ENCODE peak calls at places on chromosomes 2 and 18, in four cellular contexts. O, B, V and G are unnamed samples.

GRCh38 chr2:95021015-95021399 is 4.5 kb upstream of the MAL start:
- DNase-seq in O (no peak), V (no peak), B (no peak), G (no peak)

GRCh38 chr2:73035899-73036778 is 35.4 kb downstream of the SFXN5 start:
- DNase-seq in V (no peak), B (no peak), O (no peak), G (no peak)

GRCh38 chr2:37790462-37790861 is 119.0 kb upstream of the CDC42EP3 start:
- DNase-seq in O (no peak), V (no peak), B (no peak), G (no peak)

GRCh38 chr18:75211721-75212625 is 1.4 kb downstream of the TSHZ1 start:
- DNase-seq in B (peak; percentile 47), O (no peak), V (peak; percentile 72), G (no peak)

GRCh38 chr18:59994357-59994756 is 94.6 kb downstream of the PMAIP1 start:
- DNase-seq in V (no peak), B (no peak), O (no peak), G (no peak)

GRCh38 chr2:33230877-33231276 is 245.6 kb upstream of the RASGRP3 start:
- DNase-seq in O (no peak), V (no peak), B (no peak), G (no peak)

GRCh38 chr2:174778479-174778962 is 14.2 kb upstream of the CHRNA1 start:
- DNase-seq in O (peak; percentile 100), B (peak; percentile 94), V (no peak), G (no peak)

GRCh38 chr2:38534746-38535403 is 67.9 kb downstream of the HNRNPLL start:
- DNase-seq in O (peak; percentile 7), B (no peak), V (no peak), G (no peak)

GRCh38 chr2:15869396-15869795 is 71.0 kb upstream of the MYCN start:
- DNase-seq in B (no peak), O (no peak), V (no peak), G (no peak)

GRCh38 chr18:3450358-3451107 is 561 bp downstream of the TGIF1 start:
- DNase-seq in V (peak; percentile 60), O (no peak), B (peak; percentile 71), G (peak; percentile 71)

GRCh38 chr2:149715005-149715592 is 127.5 kb upstream of the MMADHC start:
- DNase-seq in O (peak; percentile 47), B (no peak), V (peak; percentile 14), G (no peak)

GRCh38 chr18:11996190-11996754 is 15.0 kb downstream of the IMPA2 start:
- DNase-seq in V (no peak), O (no peak), B (no peak), G (peak; percentile 21)

GRCh38 chr2:34012728-34013302 is 413.7 kb upstream of the FAM98A start:
- DNase-seq in O (no peak), V (peak; percentile 52), B (peak; percentile 38), G (peak; percentile 60)

GRCh38 chr2:201860541-201861154 is 54.3 kb downstream of the CDK15 start:
- DNase-seq in O (peak; percentile 83), B (peak; percentile 49), V (peak; percentile 79), G (peak; percentile 40)

GRCh38 chr2:239668651-239669050 is 267.8 kb upstream of the HDAC4 start:
- DNase-seq in V (no peak), O (no peak), B (no peak), G (no peak)

GRCh38 chr2:238920053-238920452 is 72.2 kb downstream of the TWIST2 start:
- DNase-seq in O (no peak), B (no peak), V (no peak), G (no peak)

GRCh38 chr2:112149194-112149593 is 11.0 kb downstream of the FBLN7 start:
- DNase-seq in V (no peak), O (no peak), B (no peak), G (no peak)

GRCh38 chr2:161273038-161273760 is 35.0 kb upstream of the PSMD14 start:
- DNase-seq in B (peak; percentile 34), O (peak; percentile 39), V (peak; percentile 45), G (no peak)

GRCh38 chr2:69693472-69694450 is 48.2 kb upstream of the ANXA4 start:
- DNase-seq in O (no peak), V (no peak), B (peak; percentile 69), G (no peak)

GRCh38 chr2:102357975-102358374 is 2.4 kb downstream of the IL18R1 start:
- DNase-seq in O (no peak), V (no peak), B (no peak), G (no peak)

GRCh38 chr2:29139731-29140130 is 24.5 kb downstream of the CLIP4 start:
- DNase-seq in B (no peak), O (no peak), V (no peak), G (no peak)

GRCh38 chr2:159249955-159250723 is 36.4 kb downstream of the WDSUB1 start:
- DNase-seq in O (peak; percentile 86), B (peak; percentile 9), V (no peak), G (no peak)